ENCODE peak calls at places on chromosomes 2 and 18, in four cellular contexts. J, C, E and V are unnamed samples.

GRCh38 chr2:225399509-225399908 is at the start of gene NYAP2:
- DNase-seq in C (no peak), J (no peak), E (no peak), V (no peak)

GRCh38 chr2:157874278-157874825 is 1.8 kb downstream of the ACVR1 start:
- DNase-seq in J (no peak), C (peak), E (no peak), V (no peak)

GRCh38 chr2:27095745-27096651 is 9.4 kb downstream of the KHK start:
- DNase-seq in E (peak), C (peak), J (peak), V (no peak)

GRCh38 chr2:24471662-24472061 is 19.4 kb upstream of the NCOA1 start:
- DNase-seq in J (no peak), E (no peak), C (no peak), V (no peak)

GRCh38 chr2:20796374-20796791 is 26.5 kb downstream of the LDAH start:
- DNase-seq in C (peak), E (no peak), J (peak), V (no peak)

GRCh38 chr2:10163498-10164486 is 41.3 kb downstream of the RRM2 start:
- DNase-seq in C (no peak), E (no peak), J (no peak), V (no peak)

GRCh38 chr2:42937171-42937875 is 144.9 kb upstream of the HAAO start:
- DNase-seq in C (no peak), J (peak), E (no peak), V (no peak)

GRCh38 chr2:28477087-28477486 is 18.8 kb upstream of the PLB1 start:
- DNase-seq in J (no peak), C (no peak), E (no peak), V (no peak)

GRCh38 chr2:36696533-36696932 is at the start of gene VIT:
- DNase-seq in E (no peak), C (peak), J (no peak), V (no peak)

GRCh38 chr2:198314559-198315153 is 510.3 kb downstream of the PLCL1 start:
- DNase-seq in E (no peak), J (peak), C (peak), V (no peak)

DNA sequence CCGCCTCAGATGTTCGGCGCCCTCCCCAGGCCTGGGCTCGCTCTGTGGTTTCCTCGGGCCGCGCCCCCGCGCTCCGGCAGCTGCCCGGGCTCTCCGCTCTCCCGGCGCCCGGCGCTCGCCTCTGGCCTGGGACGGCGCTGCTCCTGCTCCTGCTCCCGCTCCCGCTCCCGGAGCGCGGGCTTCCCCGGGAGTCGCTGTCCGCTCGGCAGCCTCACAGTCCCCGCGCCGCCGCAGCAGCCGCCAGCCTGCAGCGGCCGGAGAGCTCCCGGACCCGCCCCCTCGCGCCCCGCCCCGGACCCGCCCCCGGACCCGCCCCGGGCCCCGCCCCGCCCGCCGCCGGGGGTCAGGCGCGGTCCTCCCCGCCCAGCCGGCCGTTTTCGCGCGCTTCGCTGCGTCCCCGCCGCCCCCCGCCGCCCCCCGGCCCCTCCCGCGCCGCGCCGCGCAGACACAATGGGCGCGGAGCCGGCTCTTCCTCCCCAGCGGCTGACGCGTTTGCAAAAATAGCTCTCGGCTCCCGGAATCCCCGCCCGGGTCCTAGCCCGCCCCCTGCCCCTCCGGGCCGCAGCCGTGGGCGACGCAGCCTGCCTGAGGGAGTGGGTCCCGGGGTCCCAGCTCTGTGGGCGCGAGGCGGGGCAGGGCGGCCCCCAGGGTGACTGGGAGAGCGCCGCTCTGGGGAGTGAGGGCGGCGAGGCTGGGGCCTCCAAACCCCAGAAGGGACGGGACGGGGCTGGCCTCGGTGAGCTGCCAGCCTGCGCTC is at the start of gene ARL4C:
- DNase-seq in C (peak), E (peak), J (peak), V (no peak)
- TF ChIP-seq CTCF in C (no peak), E (no peak), J (no peak), V (no peak)

DNA sequence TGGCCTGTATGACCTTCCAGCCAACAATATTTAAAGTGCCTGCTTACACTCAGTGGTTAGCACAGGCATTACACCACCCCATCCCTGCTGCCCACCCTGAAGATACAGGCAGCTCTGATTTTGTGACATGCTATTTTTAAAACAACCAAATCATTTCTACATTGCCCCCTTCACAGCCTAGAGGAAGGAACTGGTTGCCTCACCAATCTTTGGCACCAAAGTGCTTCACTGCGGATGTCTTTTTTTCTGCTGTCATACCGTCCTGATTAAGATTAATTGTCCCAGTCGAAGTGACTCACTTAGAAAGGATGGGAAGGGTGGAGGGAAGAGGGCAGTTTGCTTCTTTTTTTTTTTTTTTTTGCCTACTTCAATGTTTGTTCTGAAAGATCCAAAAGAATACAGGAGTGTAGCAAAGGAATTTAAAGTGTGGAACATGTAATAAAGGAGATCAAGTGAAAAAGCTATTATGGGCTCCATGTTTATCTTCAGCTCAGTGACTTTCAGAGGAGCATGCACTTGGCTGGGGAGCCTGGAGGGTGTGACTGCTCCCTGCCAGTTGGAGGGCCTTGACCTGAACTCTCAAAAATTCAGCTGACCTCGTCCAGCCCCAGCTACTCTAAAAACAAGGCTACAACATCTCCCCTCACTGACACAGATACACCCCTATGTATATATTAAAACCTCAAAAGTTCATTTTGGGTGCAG is 501.1 kb upstream of the TNP1 start:
- DNase-seq in C (peak), J (peak), E (no peak), V (no peak)
- TF ChIP-seq CTCF in C (no peak), J (no peak), E (no peak), V (no peak)

GRCh38 chr18:78875268-78875997 is 104.2 kb upstream of the SALL3 start:
- DNase-seq in J (peak), E (peak), C (peak), V (no peak)
- TF ChIP-seq CTCF in J (peak), E (peak), C (peak), V (no peak)

DNA sequence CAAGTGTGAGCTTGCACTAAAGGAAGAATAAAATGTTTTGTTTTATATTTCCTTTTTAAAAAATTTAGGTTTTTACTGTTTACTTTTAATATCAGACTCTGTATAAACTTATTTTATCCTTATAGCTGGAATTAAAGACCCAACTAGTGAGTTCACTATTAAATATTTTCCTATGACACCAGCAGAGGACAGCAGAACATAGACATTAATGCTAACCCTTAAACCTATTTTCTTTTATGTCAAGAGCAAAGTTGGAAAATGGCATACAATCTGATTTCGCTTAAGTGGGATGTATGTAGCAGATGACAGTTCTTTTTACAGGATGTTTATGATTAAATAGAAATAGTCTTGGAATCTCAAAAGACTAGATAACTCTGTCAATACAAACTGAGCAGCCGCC is 188.2 kb upstream of the XIRP2 start:
- DNase-seq in E (no peak), C (peak), J (no peak), V (no peak)
- TF ChIP-seq CTCF in E (peak), C (no peak), J (no peak), V (no peak)

DNA sequence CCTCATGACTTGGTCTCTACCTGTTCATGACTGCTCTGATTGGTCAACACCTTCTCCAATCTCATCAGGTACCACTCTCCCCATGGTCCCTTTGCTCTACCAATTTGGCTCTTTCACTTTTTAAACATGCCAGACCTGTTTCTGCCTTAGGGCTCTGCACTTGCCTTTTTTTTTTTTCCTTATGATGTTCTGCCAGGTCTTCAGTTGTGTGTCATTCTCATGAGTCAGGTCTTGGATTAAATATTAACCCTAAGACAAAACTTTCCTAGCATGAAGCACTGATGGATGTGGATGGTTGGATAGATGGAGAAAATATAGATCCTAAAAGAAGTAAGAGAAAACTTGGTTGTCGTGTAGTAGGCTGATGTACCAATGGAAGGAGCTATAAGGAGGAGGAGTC is 219.3 kb downstream of the TTC32 start:
- DNase-seq in E (no peak), J (peak), C (no peak), V (no peak)
- TF ChIP-seq CTCF in E (no peak), J (no peak), C (no peak), V (no peak)